ENCODE peak calls at places on chromosomes 1 and 21, in five cellular contexts. One of them, this sample, is unnamed.

GRCh38 chr1:110945626-110946025 is 18.1 kb downstream of the LRIF1 start:
- DNase-seq in H1: no peak
- DNase-seq in HepG2: no peak
- DNase-seq in K562: no peak
- DNase-seq in GM12892: no peak
- DNase-seq in this sample: no peak

GRCh38 chr1:243818978-243819377 is 31.1 kb downstream of the AKT3 start:
- DNase-seq in K562: no peak
- DNase-seq in HepG2: no peak
- DNase-seq in H1: no peak
- DNase-seq in GM12892: no peak
- DNase-seq in this sample: no peak

GRCh38 chr1:2073382-2074230 is 23.4 kb downstream of the PRKCZ start:
- DNase-seq in H1: no peak
- DNase-seq in HepG2: no peak
- DNase-seq in K562: peak; percentile 32
- DNase-seq in GM12892: no peak
- DNase-seq in this sample: no peak

GRCh38 chr1:107529511-107530149 is 388.8 kb downstream of the NTNG1 start:
- DNase-seq in HepG2: peak; percentile 64
- DNase-seq in GM12892: peak; percentile 13
- DNase-seq in H1: no peak
- DNase-seq in K562: peak; percentile 57
- DNase-seq in this sample: peak; percentile 37

GRCh38 chr1:226691257-226691656 is 47.8 kb downstream of the ITPKB start:
- DNase-seq in HepG2: no peak
- DNase-seq in K562: no peak
- DNase-seq in H1: no peak
- DNase-seq in GM12892: no peak
- DNase-seq in this sample: no peak

GRCh38 chr1:2046225-2046917 is 3.8 kb upstream of the PRKCZ start:
- DNase-seq in HepG2: peak; percentile 72
- DNase-seq in H1: peak; percentile 64
- DNase-seq in GM12892: peak; percentile 56
- DNase-seq in K562: peak; percentile 89
- DNase-seq in this sample: peak; percentile 61

GRCh38 chr1:83769594-83770321 is 229.2 kb downstream of the TTLL7 start:
- DNase-seq in H1: no peak
- DNase-seq in K562: no peak
- DNase-seq in GM12892: no peak
- DNase-seq in HepG2: no peak
- DNase-seq in this sample: no peak

GRCh38 chr1:36513676-36514473 is 31.2 kb upstream of the CSF3R start:
- DNase-seq in HepG2: no peak
- DNase-seq in H1: no peak
- DNase-seq in K562: peak; percentile 53
- DNase-seq in GM12892: no peak
- DNase-seq in this sample: no peak

GRCh38 chr1:157091186-157091585 is 8.4 kb downstream of the ETV3L start:
- DNase-seq in GM12892: no peak
- DNase-seq in HepG2: no peak
- DNase-seq in K562: no peak
- DNase-seq in H1: no peak
- DNase-seq in this sample: no peak
- TF ChIP-seq TAF1 in GM12892: no peak
- TF ChIP-seq TAF1 in HepG2: no peak
- TF ChIP-seq TAF1 in K562: no peak
- TF ChIP-seq TAF1 in H1: no peak
- TF ChIP-seq TAF1 in this sample: no peak

DNA sequence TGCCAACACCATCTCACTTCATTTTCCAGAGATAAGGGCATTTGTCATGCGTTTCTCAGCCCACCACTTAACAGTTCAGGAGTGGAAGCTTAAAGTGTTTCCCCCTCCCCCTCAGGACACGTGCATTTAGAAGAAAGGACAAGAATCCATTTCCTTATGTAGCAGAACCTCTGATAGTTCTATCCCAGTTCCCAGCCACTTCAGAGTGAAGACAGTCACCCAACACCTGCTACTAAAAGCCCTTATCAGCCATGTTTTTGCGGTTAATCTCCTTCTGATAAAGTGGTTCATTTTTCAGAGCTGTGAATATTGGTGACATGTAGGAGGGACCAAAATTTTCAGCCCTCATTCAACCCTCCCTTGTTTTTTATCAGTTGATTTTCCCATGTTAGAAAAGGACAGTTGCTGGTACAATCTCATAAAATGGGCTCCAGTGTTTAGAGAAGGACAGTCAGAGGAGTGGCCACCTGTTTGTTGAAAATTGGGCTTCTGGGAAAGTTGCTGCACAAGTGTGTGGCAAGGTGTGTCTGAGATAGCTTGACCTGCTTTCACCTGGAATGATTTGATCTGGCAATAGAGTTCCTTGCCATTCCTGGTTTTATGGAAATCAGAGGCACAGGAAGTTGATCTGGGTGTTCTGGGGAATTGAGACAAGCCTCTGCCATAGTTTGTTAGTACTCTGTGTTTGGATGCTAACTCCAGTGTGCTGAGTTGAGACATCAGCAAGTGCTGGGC is 114.0 kb downstream of the PPP1R12B start:
- DNase-seq in K562: no peak
- DNase-seq in H1: no peak
- DNase-seq in HepG2: no peak
- DNase-seq in GM12892: no peak
- DNase-seq in this sample: no peak
- TF ChIP-seq POLR2AphosphoS5 in K562: no peak
- TF ChIP-seq POLR2AphosphoS5 in H1: no peak
- TF ChIP-seq POLR2AphosphoS5 in HepG2: no peak
- TF ChIP-seq POLR2AphosphoS5 in GM12892: no peak
- TF ChIP-seq POLR2AphosphoS5 in this sample: no peak

GRCh38 chr1:20533635-20534034 is 18.7 kb upstream of the FAM43B start:
- DNase-seq in K562: no peak
- DNase-seq in H1: no peak
- DNase-seq in HepG2: no peak
- DNase-seq in GM12892: no peak
- DNase-seq in this sample: no peak

GRCh38 chr1:20530901-20531300 is 21.5 kb upstream of the FAM43B start:
- DNase-seq in K562: no peak
- DNase-seq in H1: no peak
- DNase-seq in GM12892: no peak
- DNase-seq in HepG2: no peak
- DNase-seq in this sample: no peak

GRCh38 chr1:20528221-20528620 is 20.3 kb upstream of the MUL1 start:
- DNase-seq in GM12892: no peak
- DNase-seq in HepG2: no peak
- DNase-seq in H1: no peak
- DNase-seq in K562: no peak
- DNase-seq in this sample: no peak

GRCh38 chr1:20526267-20526666 is 18.3 kb upstream of the MUL1 start:
- DNase-seq in K562: no peak
- DNase-seq in HepG2: no peak
- DNase-seq in H1: no peak
- DNase-seq in GM12892: no peak
- DNase-seq in this sample: no peak

GRCh38 chr1:20530261-20530660 is 22.1 kb upstream of the FAM43B start:
- DNase-seq in HepG2: no peak
- DNase-seq in K562: no peak
- DNase-seq in GM12892: no peak
- DNase-seq in H1: no peak
- DNase-seq in this sample: no peak
- TF ChIP-seq POLR2A in HepG2: no peak
- TF ChIP-seq POLR2A in K562: no peak
- TF ChIP-seq POLR2A in GM12892: no peak
- TF ChIP-seq POLR2A in H1: no peak
- TF ChIP-seq POLR2A in this sample: no peak

GRCh38 chr1:116255486-116255885 is 117.6 kb upstream of the ATP1A1 start:
- DNase-seq in GM12892: no peak
- DNase-seq in H1: no peak
- DNase-seq in HepG2: no peak
- DNase-seq in K562: no peak
- DNase-seq in this sample: no peak
- TF ChIP-seq TAF1 in GM12892: no peak
- TF ChIP-seq TAF1 in H1: no peak
- TF ChIP-seq TAF1 in HepG2: no peak
- TF ChIP-seq TAF1 in K562: no peak
- TF ChIP-seq TAF1 in this sample: no peak

GRCh38 chr1:93079685-93080141 is 630 bp downstream of the MTF2 start:
- DNase-seq in H1: no peak
- DNase-seq in HepG2: no peak
- DNase-seq in K562: peak; percentile 59
- DNase-seq in GM12892: no peak
- DNase-seq in this sample: no peak
- TF ChIP-seq POLR2AphosphoS5 in H1: peak; percentile 61
- TF ChIP-seq POLR2AphosphoS5 in HepG2: no peak
- TF ChIP-seq POLR2AphosphoS5 in K562: peak; percentile 14
- TF ChIP-seq POLR2AphosphoS5 in GM12892: no peak
- TF ChIP-seq POLR2AphosphoS5 in this sample: no peak

DNA sequence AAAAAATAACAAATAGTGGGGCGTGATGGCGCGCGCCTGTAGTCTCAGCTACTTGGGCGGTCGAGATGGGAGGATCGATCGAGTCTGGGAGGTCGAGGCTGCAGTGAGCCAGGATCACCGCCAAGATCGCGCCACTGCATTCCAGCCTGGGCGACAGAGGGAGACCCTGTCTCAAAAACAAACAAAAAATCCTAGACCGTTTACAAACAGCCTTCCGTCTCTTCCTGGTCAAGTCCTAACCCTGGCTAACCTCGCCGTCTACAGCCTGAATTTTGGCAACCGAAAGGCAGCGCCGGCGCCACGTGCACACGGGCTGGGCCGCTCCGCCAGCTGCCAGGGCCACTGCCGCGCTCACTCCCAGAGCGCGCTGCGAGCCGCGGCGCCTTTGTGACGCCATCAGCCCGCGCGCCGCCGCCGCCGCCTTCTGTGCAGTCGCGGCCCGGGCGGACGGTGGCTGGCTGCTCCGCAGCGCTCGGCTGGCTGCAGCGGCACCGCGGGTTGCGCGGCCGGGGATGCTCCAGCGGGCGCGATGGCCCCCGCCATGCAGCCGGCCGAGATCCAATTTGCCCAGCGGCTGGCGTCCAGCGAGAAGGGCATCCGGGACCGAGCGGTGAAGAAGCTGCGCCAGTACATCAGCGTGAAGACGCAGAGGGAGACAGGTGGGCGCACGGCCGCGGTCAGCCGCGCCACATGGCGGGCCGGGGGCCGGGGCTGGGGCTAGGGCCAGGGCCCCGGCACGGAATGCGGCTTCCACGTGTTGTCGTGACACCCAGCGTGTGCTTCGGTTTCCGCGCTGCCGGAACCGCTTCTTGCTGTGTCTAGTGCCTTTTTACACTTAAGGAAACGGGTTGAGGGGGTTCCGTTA is at the start of the genes HSF2BP and RRP1B:
- DNase-seq in K562: peak; percentile 96
- DNase-seq in H1: peak; percentile 44
- DNase-seq in GM12892: peak; percentile 93
- DNase-seq in HepG2: peak; percentile 65
- DNase-seq in this sample: peak; percentile 95
- TF ChIP-seq POLR2A in K562: peak; percentile 91
- TF ChIP-seq POLR2A in H1: peak; percentile 88
- TF ChIP-seq POLR2A in GM12892: peak; percentile 94
- TF ChIP-seq POLR2A in HepG2: peak; percentile 90
- TF ChIP-seq POLR2A in this sample: peak; percentile 72

This sample was measured in GM12891.